ENCODE peak calls at places on chromosomes 1 and 21, in eight cellular contexts. One of them, this sample, is unnamed.

GRCh38 chr1:89005286-89006151 is 13.1 kb upstream of the KYAT3 start:
- DNase-seq in astrocyte of the cerebellum: no peak
- DNase-seq in suprapubic skin: no peak
- DNase-seq in fibroblast of mammary gland: no peak
- DNase-seq in AG04450: no peak
- DNase-seq in CD4-positive, alpha-beta T cell: no peak
- DNase-seq in K562: no peak
- DNase-seq in tibial nerve: no peak
- DNase-seq in this sample: no peak

GRCh38 chr1:197725044-197725443 is 50.2 kb downstream of the DENND1B start:
- DNase-seq in astrocyte of the cerebellum: peak; percentile 2
- DNase-seq in suprapubic skin: no peak
- DNase-seq in fibroblast of mammary gland: peak; percentile 45
- DNase-seq in AG04450: no peak
- DNase-seq in CD4-positive, alpha-beta T cell: no peak
- DNase-seq in K562: peak; percentile 17
- DNase-seq in tibial nerve: no peak
- DNase-seq in this sample: no peak

GRCh38 chr21:32702702-32703101 is 25.1 kb downstream of the SYNJ1 start:
- DNase-seq in astrocyte of the cerebellum: no peak
- DNase-seq in suprapubic skin: no peak
- DNase-seq in fibroblast of mammary gland: peak; percentile 71
- DNase-seq in AG04450: peak; percentile 20
- DNase-seq in CD4-positive, alpha-beta T cell: no peak
- DNase-seq in K562: no peak
- DNase-seq in tibial nerve: no peak
- DNase-seq in this sample: no peak

GRCh38 chr1:116847688-116848531 is 61.8 kb upstream of the PTGFRN start:
- DNase-seq in astrocyte of the cerebellum: no peak
- DNase-seq in suprapubic skin: no peak
- DNase-seq in fibroblast of mammary gland: peak; percentile 87
- DNase-seq in AG04450: no peak
- DNase-seq in CD4-positive, alpha-beta T cell: no peak
- DNase-seq in K562: no peak
- DNase-seq in tibial nerve: peak; percentile 36
- DNase-seq in this sample: no peak

GRCh38 chr1:3026581-3027511 is 5.6 kb downstream of the ACTRT2 start:
- DNase-seq in astrocyte of the cerebellum: no peak
- DNase-seq in suprapubic skin: peak; percentile 53
- DNase-seq in fibroblast of mammary gland: no peak
- DNase-seq in AG04450: no peak
- DNase-seq in CD4-positive, alpha-beta T cell: no peak
- DNase-seq in K562: no peak
- DNase-seq in tibial nerve: no peak
- DNase-seq in this sample: no peak

GRCh38 chr1:5667513-5668325 is 324.5 kb downstream of the NPHP4 start:
- DNase-seq in astrocyte of the cerebellum: no peak
- DNase-seq in suprapubic skin: peak; percentile 78
- DNase-seq in fibroblast of mammary gland: no peak
- DNase-seq in AG04450: no peak
- DNase-seq in CD4-positive, alpha-beta T cell: peak; percentile 31
- DNase-seq in K562: no peak
- DNase-seq in tibial nerve: no peak
- DNase-seq in this sample: no peak

GRCh38 chr1:41998250-41998649 is 79.5 kb upstream of the HIVEP3 start:
- DNase-seq in astrocyte of the cerebellum: no peak
- DNase-seq in suprapubic skin: no peak
- DNase-seq in fibroblast of mammary gland: no peak
- DNase-seq in AG04450: no peak
- DNase-seq in CD4-positive, alpha-beta T cell: no peak
- DNase-seq in K562: no peak
- DNase-seq in tibial nerve: no peak
- DNase-seq in this sample: no peak

GRCh38 chr1:154759196-154759595 is 110.9 kb downstream of the KCNN3 start:
- DNase-seq in astrocyte of the cerebellum: no peak
- DNase-seq in suprapubic skin: no peak
- DNase-seq in fibroblast of mammary gland: no peak
- DNase-seq in AG04450: no peak
- DNase-seq in CD4-positive, alpha-beta T cell: peak; percentile 38
- DNase-seq in K562: no peak
- DNase-seq in tibial nerve: no peak
- DNase-seq in this sample: no peak

GRCh38 chr1:208240698-208241355 is 3.4 kb downstream of the PLXNA2 start:
- DNase-seq in astrocyte of the cerebellum: no peak
- DNase-seq in suprapubic skin: no peak
- DNase-seq in fibroblast of mammary gland: no peak
- DNase-seq in AG04450: no peak
- DNase-seq in CD4-positive, alpha-beta T cell: no peak
- DNase-seq in K562: no peak
- DNase-seq in tibial nerve: no peak
- DNase-seq in this sample: no peak

GRCh38 chr1:227378876-227379554 is 60.7 kb upstream of the CDC42BPA start:
- DNase-seq in astrocyte of the cerebellum: peak; percentile 12
- DNase-seq in suprapubic skin: no peak
- DNase-seq in fibroblast of mammary gland: peak; percentile 45
- DNase-seq in AG04450: no peak
- DNase-seq in CD4-positive, alpha-beta T cell: no peak
- DNase-seq in K562: no peak
- DNase-seq in tibial nerve: no peak
- DNase-seq in this sample: no peak
- TF ChIP-seq CTCF in astrocyte of the cerebellum: no peak
- TF ChIP-seq CTCF in suprapubic skin: no peak
- TF ChIP-seq CTCF in fibroblast of mammary gland: no peak
- TF ChIP-seq CTCF in AG04450: no peak
- TF ChIP-seq CTCF in CD4-positive, alpha-beta T cell: no peak
- TF ChIP-seq CTCF in K562: no peak
- TF ChIP-seq CTCF in tibial nerve: no peak
- TF ChIP-seq CTCF in this sample: no peak

GRCh38 chr1:81254068-81254467 is 546.7 kb upstream of the ADGRL2 start:
- DNase-seq in astrocyte of the cerebellum: no peak
- DNase-seq in suprapubic skin: no peak
- DNase-seq in fibroblast of mammary gland: no peak
- DNase-seq in AG04450: no peak
- DNase-seq in CD4-positive, alpha-beta T cell: no peak
- DNase-seq in K562: no peak
- DNase-seq in tibial nerve: no peak
- DNase-seq in this sample: no peak

GRCh38 chr1:81254560-81254959 is 546.2 kb upstream of the ADGRL2 start:
- DNase-seq in astrocyte of the cerebellum: no peak
- DNase-seq in suprapubic skin: no peak
- DNase-seq in fibroblast of mammary gland: peak; percentile 12
- DNase-seq in AG04450: no peak
- DNase-seq in CD4-positive, alpha-beta T cell: no peak
- DNase-seq in K562: no peak
- DNase-seq in tibial nerve: no peak
- DNase-seq in this sample: no peak

GRCh38 chr1:81264976-81265375 is 535.8 kb upstream of the ADGRL2 start:
- DNase-seq in astrocyte of the cerebellum: no peak
- DNase-seq in suprapubic skin: no peak
- DNase-seq in fibroblast of mammary gland: no peak
- DNase-seq in AG04450: no peak
- DNase-seq in CD4-positive, alpha-beta T cell: no peak
- DNase-seq in K562: no peak
- DNase-seq in tibial nerve: no peak
- DNase-seq in this sample: no peak

DNA sequence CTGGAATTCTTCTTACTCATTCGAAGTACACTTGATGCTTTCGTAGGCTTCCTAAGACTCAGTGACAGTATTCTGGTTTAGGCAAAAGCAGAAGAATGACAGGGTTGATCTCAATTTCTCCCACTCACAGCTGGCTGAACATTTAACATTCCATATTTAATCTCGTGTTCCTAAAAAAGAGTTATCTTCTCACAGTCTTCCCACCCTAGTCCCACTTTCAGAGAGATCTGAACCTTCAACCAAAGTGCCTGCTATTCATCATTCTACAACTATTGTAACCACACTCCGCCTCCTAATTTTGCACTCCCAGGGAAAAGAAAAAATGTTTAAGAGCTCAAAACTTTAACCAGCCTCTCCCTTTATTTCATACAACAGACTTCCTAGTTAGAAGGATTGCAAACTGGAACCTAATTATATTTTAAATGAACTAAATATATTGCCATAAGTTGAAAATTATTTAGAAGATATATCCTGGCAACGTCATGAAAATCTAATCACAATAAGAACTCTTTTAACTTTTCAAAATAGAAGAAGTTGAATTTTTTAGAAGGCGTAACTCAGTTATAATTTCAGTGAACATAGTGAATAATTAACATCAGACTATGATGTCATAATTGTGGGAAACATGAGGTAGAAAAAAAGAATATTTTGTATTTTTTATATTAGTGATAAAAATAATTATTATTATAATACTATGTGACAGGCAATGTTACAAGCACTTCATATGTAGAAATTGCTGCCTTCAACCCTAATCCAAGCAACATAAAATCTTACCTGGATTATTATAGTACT is 540.9 kb upstream of the ADGRL2 start:
- DNase-seq in astrocyte of the cerebellum: no peak
- DNase-seq in suprapubic skin: no peak
- DNase-seq in fibroblast of mammary gland: no peak
- DNase-seq in AG04450: no peak
- DNase-seq in CD4-positive, alpha-beta T cell: no peak
- DNase-seq in K562: no peak
- DNase-seq in tibial nerve: no peak
- DNase-seq in this sample: no peak
- TF ChIP-seq CTCF in astrocyte of the cerebellum: no peak
- TF ChIP-seq CTCF in suprapubic skin: no peak
- TF ChIP-seq CTCF in fibroblast of mammary gland: no peak
- TF ChIP-seq CTCF in AG04450: no peak
- TF ChIP-seq CTCF in CD4-positive, alpha-beta T cell: no peak
- TF ChIP-seq CTCF in K562: no peak
- TF ChIP-seq CTCF in tibial nerve: no peak
- TF ChIP-seq CTCF in this sample: no peak

GRCh38 chr1:222233441-222234180 is 314.3 kb downstream of the HHIPL2 start:
- DNase-seq in astrocyte of the cerebellum: no peak
- DNase-seq in suprapubic skin: no peak
- DNase-seq in fibroblast of mammary gland: no peak
- DNase-seq in AG04450: no peak
- DNase-seq in CD4-positive, alpha-beta T cell: no peak
- DNase-seq in K562: no peak
- DNase-seq in tibial nerve: no peak
- DNase-seq in this sample: no peak
- TF ChIP-seq CTCF in astrocyte of the cerebellum: peak; percentile 5
- TF ChIP-seq CTCF in suprapubic skin: no peak
- TF ChIP-seq CTCF in fibroblast of mammary gland: no peak
- TF ChIP-seq CTCF in AG04450: no peak
- TF ChIP-seq CTCF in CD4-positive, alpha-beta T cell: no peak
- TF ChIP-seq CTCF in K562: peak; percentile 35
- TF ChIP-seq CTCF in tibial nerve: no peak
- TF ChIP-seq CTCF in this sample: no peak

GRCh38 chr1:95040032-95040525 is 32.7 kb downstream of the ALG14 start:
- DNase-seq in astrocyte of the cerebellum: no peak
- DNase-seq in suprapubic skin: no peak
- DNase-seq in fibroblast of mammary gland: no peak
- DNase-seq in AG04450: no peak
- DNase-seq in CD4-positive, alpha-beta T cell: no peak
- DNase-seq in K562: no peak
- DNase-seq in tibial nerve: no peak
- DNase-seq in this sample: peak; percentile 72

GRCh38 chr1:95043141-95043980 is 29.4 kb downstream of the ALG14 start:
- DNase-seq in astrocyte of the cerebellum: peak; percentile 78
- DNase-seq in suprapubic skin: peak; percentile 91
- DNase-seq in fibroblast of mammary gland: peak; percentile 88
- DNase-seq in AG04450: peak; percentile 74
- DNase-seq in CD4-positive, alpha-beta T cell: peak; percentile 66
- DNase-seq in K562: peak; percentile 79
- DNase-seq in tibial nerve: peak; percentile 92
- DNase-seq in this sample: peak; percentile 74

GRCh38 chr1:95039360-95040031 is 33.3 kb downstream of the ALG14 start:
- DNase-seq in astrocyte of the cerebellum: no peak
- DNase-seq in suprapubic skin: no peak
- DNase-seq in fibroblast of mammary gland: no peak
- DNase-seq in AG04450: no peak
- DNase-seq in CD4-positive, alpha-beta T cell: no peak
- DNase-seq in K562: no peak
- DNase-seq in tibial nerve: no peak
- DNase-seq in this sample: peak; percentile 50

GRCh38 chr1:95042286-95042685 is 30.5 kb downstream of the ALG14 start:
- DNase-seq in astrocyte of the cerebellum: no peak
- DNase-seq in suprapubic skin: no peak
- DNase-seq in fibroblast of mammary gland: peak; percentile 43
- DNase-seq in AG04450: no peak
- DNase-seq in CD4-positive, alpha-beta T cell: no peak
- DNase-seq in K562: no peak
- DNase-seq in tibial nerve: peak; percentile 32
- DNase-seq in this sample: no peak

GRCh38 chr1:95041491-95042165 is 31.1 kb downstream of the ALG14 start:
- DNase-seq in astrocyte of the cerebellum: peak; percentile 87
- DNase-seq in suprapubic skin: no peak
- DNase-seq in fibroblast of mammary gland: peak; percentile 89
- DNase-seq in AG04450: peak; percentile 80
- DNase-seq in CD4-positive, alpha-beta T cell: no peak
- DNase-seq in K562: peak; percentile 32
- DNase-seq in tibial nerve: peak; percentile 60
- DNase-seq in this sample: peak; percentile 61
- TF ChIP-seq CTCF in astrocyte of the cerebellum: peak; percentile 88
- TF ChIP-seq CTCF in suprapubic skin: peak; percentile 88
- TF ChIP-seq CTCF in fibroblast of mammary gland: peak; percentile 98
- TF ChIP-seq CTCF in AG04450: peak; percentile 91
- TF ChIP-seq CTCF in CD4-positive, alpha-beta T cell: no peak
- TF ChIP-seq CTCF in K562: peak; percentile 62
- TF ChIP-seq CTCF in tibial nerve: peak; percentile 78
- TF ChIP-seq CTCF in this sample: peak; percentile 96

GRCh38 chr1:214021321-214021720 is 33.5 kb downstream of the PROX1 start:
- DNase-seq in astrocyte of the cerebellum: no peak
- DNase-seq in suprapubic skin: no peak
- DNase-seq in fibroblast of mammary gland: no peak
- DNase-seq in AG04450: no peak
- DNase-seq in CD4-positive, alpha-beta T cell: no peak
- DNase-seq in K562: no peak
- DNase-seq in tibial nerve: no peak
- DNase-seq in this sample: no peak
- TF ChIP-seq CTCF in astrocyte of the cerebellum: no peak
- TF ChIP-seq CTCF in suprapubic skin: no peak
- TF ChIP-seq CTCF in fibroblast of mammary gland: no peak
- TF ChIP-seq CTCF in AG04450: no peak
- TF ChIP-seq CTCF in CD4-positive, alpha-beta T cell: no peak
- TF ChIP-seq CTCF in K562: no peak
- TF ChIP-seq CTCF in tibial nerve: no peak
- TF ChIP-seq CTCF in this sample: no peak

GRCh38 chr1:16924919-16925477 is 3.3 kb downstream of the CROCC start:
- DNase-seq in astrocyte of the cerebellum: no peak
- DNase-seq in suprapubic skin: no peak
- DNase-seq in fibroblast of mammary gland: no peak
- DNase-seq in AG04450: no peak
- DNase-seq in CD4-positive, alpha-beta T cell: no peak
- DNase-seq in K562: peak; percentile 23
- DNase-seq in tibial nerve: no peak
- DNase-seq in this sample: no peak
- TF ChIP-seq CTCF in astrocyte of the cerebellum: peak; percentile 10
- TF ChIP-seq CTCF in suprapubic skin: no peak
- TF ChIP-seq CTCF in fibroblast of mammary gland: no peak
- TF ChIP-seq CTCF in AG04450: peak; percentile 19
- TF ChIP-seq CTCF in CD4-positive, alpha-beta T cell: no peak
- TF ChIP-seq CTCF in K562: no peak
- TF ChIP-seq CTCF in tibial nerve: no peak
- TF ChIP-seq CTCF in this sample: no peak

GRCh38 chr1:241605146-241605805 is 34.9 kb downstream of the CHML start:
- DNase-seq in astrocyte of the cerebellum: no peak
- DNase-seq in suprapubic skin: no peak
- DNase-seq in fibroblast of mammary gland: peak; percentile 41
- DNase-seq in AG04450: no peak
- DNase-seq in CD4-positive, alpha-beta T cell: no peak
- DNase-seq in K562: no peak
- DNase-seq in tibial nerve: no peak
- DNase-seq in this sample: no peak
- TF ChIP-seq CTCF in astrocyte of the cerebellum: peak; percentile 28
- TF ChIP-seq CTCF in suprapubic skin: no peak
- TF ChIP-seq CTCF in fibroblast of mammary gland: peak; percentile 26
- TF ChIP-seq CTCF in AG04450: peak; percentile 22
- TF ChIP-seq CTCF in CD4-positive, alpha-beta T cell: no peak
- TF ChIP-seq CTCF in K562: peak; percentile 63
- TF ChIP-seq CTCF in tibial nerve: no peak
- TF ChIP-seq CTCF in this sample: peak; percentile 21